ENCODE peak calls at places on chromosomes 13 and 19, in four cellular contexts. J is EL, O is uterus, P is heart left ventricle. F is an unnamed sample.

GRCh38 chr19:40141546-40141945 is 49.7 kb upstream of the MAP3K10 start:
- DNase-seq in O (no peak), J (no peak), P (no peak), F (no peak)

GRCh38 chr19:58579473-58580142 is 6.5 kb upstream of the MZF1 start:
- DNase-seq in O (no peak), J (no peak), P (no peak), F (no peak)

GRCh38 chr13:40023608-40024577 is 368.4 kb downstream of the COG6 start:
- DNase-seq in O (no peak), P (no peak), J (no peak), F (no peak)

GRCh38 chr13:81171065-81171647 is 830.2 kb upstream of the SPRY2 start:
- DNase-seq in J (peak), O (no peak), P (no peak), F (no peak)

GRCh38 chr19:43997631-43998290 is 5.0 kb upstream of the ZNF230 start:
- DNase-seq in O (no peak), J (peak), P (peak), F (no peak)

GRCh38 chr13:43573361-43573740 is 213.4 kb downstream of the ENOX1 start:
- DNase-seq in O (no peak), J (peak), P (no peak), F (no peak)

GRCh38 chr13:25095862-25096453 is at the start of gene PABPC3:
- DNase-seq in J (peak), O (no peak), P (no peak), F (no peak)

GRCh38 chr19:14906711-14907110 is 20.8 kb upstream of the OR7A17 start:
- DNase-seq in P (no peak), O (no peak), J (no peak), F (no peak)

GRCh38 chr13:99313473-99313872 is 6.3 kb upstream of the GPR183 start:
- DNase-seq in P (no peak), O (no peak), J (peak), F (no peak)

GRCh38 chr19:23949611-23950010 is 34.9 kb downstream of the ZNF726 start:
- DNase-seq in P (no peak), O (no peak), J (no peak), F (no peak)

GRCh38 chr13:23852351-23852750 is 36.8 kb downstream of the MIPEP start:
- DNase-seq in O (no peak), J (no peak), P (no peak), F (no peak)

GRCh38 chr13:97119899-97120745 is 102.0 kb upstream of the MBNL2 start:
- DNase-seq in J (peak), P (no peak), O (no peak), F (no peak)

GRCh38 chr13:33112745-33113144 is 96.5 kb downstream of the KL start:
- DNase-seq in O (no peak), J (peak), P (no peak), F (no peak)

GRCh38 chr19:53388904-53389303 is 6.0 kb upstream of the ZNF765 start:
- DNase-seq in J (no peak), O (no peak), P (no peak), F (no peak)

GRCh38 chr19:5369962-5370367 is 29.4 kb upstream of the PTPRS start:
- DNase-seq in J (peak), P (no peak), O (no peak), F (no peak)

GRCh38 chr19:9940778-9941177 is 4.5 kb upstream of the OLFM2 start:
- DNase-seq in O (no peak), P (no peak), J (peak), F (no peak)

GRCh38 chr19:40467007-40467565 is 285 bp downstream of the SPTBN4 start:
- DNase-seq in O (peak), P (no peak), J (no peak), F (peak)

GRCh38 chr13:64855506-64855905 is 2374.6 kb downstream of the PCDH9 start:
- DNase-seq in P (no peak), J (peak), O (no peak), F (no peak)

GRCh38 chr13:91249370-91249769 is 98.1 kb upstream of the MIR17HG start:
- DNase-seq in P (no peak), J (no peak), O (no peak), F (no peak)

GRCh38 chr19:28424662-28425430 is 788.1 kb downstream of the UQCRFS1 start:
- DNase-seq in P (no peak), J (no peak), O (peak), F (no peak)

GRCh38 chr19:55391702-55392615 is 6.2 kb downstream of the RPL28 start:
- DNase-seq in J (no peak), P (no peak), O (no peak), F (no peak)

GRCh38 chr19:41535029-41535622 is 40.8 kb upstream of the CEACAM21 start:
- DNase-seq in O (no peak), P (no peak), J (no peak), F (no peak)

GRCh38 chr19:11201791-11202190 is 4.4 kb upstream of the KANK2 start:
- DNase-seq in O (no peak), J (no peak), P (no peak), F (no peak)

GRCh38 chr13:97030705-97031452 is 36.6 kb upstream of the OXGR1 start:
- DNase-seq in P (no peak), J (peak), O (no peak), F (no peak)

GRCh38 chr19:10508707-10509106 is 5.6 kb upstream of the KEAP1 start:
- DNase-seq in O (no peak), J (no peak), P (no peak), F (no peak)

GRCh38 chr13:107185889-107186288 is 618.0 kb upstream of the ARGLU1 start:
- DNase-seq in P (no peak), J (no peak), O (no peak), F (no peak)

F was measured in sciatic nerve.